ENCODE peak calls at places on chromosomes 6 and 20, in six cellular contexts. W is AG10803, O is mesothelial cell of epicardium, M is Peyer's patch, D is iris pigment epithelial cell, F is IMR-90. G is an unnamed sample.

GRCh38 chr20:56422131-56422823 is 10.2 kb downstream of the CASS4 start:
- DNase-seq in W (peak), M (no peak), F (peak), O (no peak), D (peak), G (no peak)

GRCh38 chr6:103273048-103273447 is 1586.7 kb downstream of the HACE1 start:
- DNase-seq in O (no peak), F (no peak), W (no peak), M (no peak), D (peak), G (no peak)

GRCh38 chr6:143757346-143757832 is 79.6 kb downstream of the PHACTR2 start:
- DNase-seq in D (no peak), O (no peak), W (no peak), F (no peak), M (no peak), G (no peak)

GRCh38 chr6:116511424-116512131 is at the start of gene CALHM5:
- DNase-seq in M (no peak), D (peak), F (peak), O (no peak), W (peak), G (no peak)

GRCh38 chr6:163671791-163672190 is 257.3 kb downstream of the QKI start:
- DNase-seq in F (no peak), M (no peak), O (no peak), D (no peak), W (no peak), G (no peak)

GRCh38 chr20:20529597-20529996 is 161.7 kb downstream of the INSM1 start:
- DNase-seq in O (no peak), F (no peak), D (no peak), W (no peak), M (no peak), G (no peak)

GRCh38 chr6:20340459-20340858 is 61.2 kb upstream of the E2F3 start:
- DNase-seq in W (no peak), D (no peak), O (no peak), M (no peak), F (no peak), G (no peak)

GRCh38 chr6:144840619-144841018 is 555.5 kb downstream of the UTRN start:
- DNase-seq in W (no peak), O (no peak), F (no peak), M (no peak), D (no peak), G (no peak)

GRCh38 chr6:41584668-41585205 is 38.6 kb downstream of the FOXP4 start:
- DNase-seq in D (no peak), O (no peak), M (no peak), W (no peak), F (no peak), G (no peak)

GRCh38 chr6:38459291-38459690 is 180.4 kb downstream of the BTBD9 start:
- DNase-seq in D (peak), W (peak), F (peak), O (no peak), M (no peak), G (no peak)

GRCh38 chr6:125477141-125477540 is 175.4 kb upstream of the HDDC2 start:
- DNase-seq in W (no peak), F (no peak), O (no peak), M (no peak), D (peak), G (no peak)

GRCh38 chr20:39019805-39020325 is 57.7 kb downstream of the DHX35 start:
- DNase-seq in D (peak), W (no peak), O (no peak), F (no peak), M (no peak), G (no peak)

GRCh38 chr20:54649511-54649962 is 174.1 kb downstream of the DOK5 start:
- DNase-seq in O (peak), W (peak), F (peak), M (peak), D (peak), G (no peak)

GRCh38 chr20:5834436-5835005 is 84.3 kb downstream of the SHLD1 start:
- DNase-seq in D (peak), W (no peak), M (no peak), F (no peak), O (no peak), G (no peak)

GRCh38 chr20:46027245-46027853 is 1.7 kb upstream of the SLC12A5 start:
- DNase-seq in M (no peak), F (peak), O (peak), W (peak), D (peak), G (no peak)

GRCh38 chr6:72654101-72654618 is 32.3 kb downstream of the KCNQ5 start:
- DNase-seq in M (no peak), O (no peak), D (no peak), W (no peak), F (no peak), G (no peak)

GRCh38 chr6:56693246-56693607 is 50.5 kb upstream of the DST start:
- DNase-seq in W (peak), F (peak), O (no peak), D (peak), M (peak), G (no peak)

GRCh38 chr6:145276746-145277145 is 458.6 kb downstream of the EPM2A start:
- DNase-seq in F (peak), D (no peak), O (no peak), M (no peak), W (peak), G (no peak)

GRCh38 chr20:50136822-50137599 is 16.5 kb downstream of the PEDS1 start:
- DNase-seq in W (no peak), F (peak), M (no peak), O (no peak), D (peak), G (no peak)

GRCh38 chr6:3206339-3207015 is 21.0 kb downstream of the TUBB2B start:
- DNase-seq in D (no peak), W (no peak), O (no peak), M (no peak), F (no peak), G (no peak)

GRCh38 chr20:6582449-6582848 is 185.0 kb upstream of the BMP2 start:
- DNase-seq in O (no peak), M (no peak), W (no peak), D (no peak), F (peak), G (no peak)

GRCh38 chr20:35618372-35619131 is 2.9 kb downstream of the SPAG4 start:
- DNase-seq in M (no peak), O (no peak), F (peak), W (peak), D (peak), G (no peak)

GRCh38 chr6:99548706-99549105 is 19.8 kb downstream of the CCNC start:
- DNase-seq in M (no peak), F (no peak), W (no peak), D (no peak), O (no peak), G (no peak)

GRCh38 chr20:35660122-35660937 is 4.4 kb downstream of the CPNE1 start:
- DNase-seq in F (no peak), O (no peak), D (no peak), W (no peak), M (no peak), G (no peak)

GRCh38 chr20:42186337-42186736 is 568.2 kb upstream of the CHD6 start:
- DNase-seq in D (no peak), M (no peak), O (no peak), W (no peak), F (no peak), G (no peak)

GRCh38 chr20:21554985-21555384 is 41.1 kb upstream of the NKX2-2 start:
- DNase-seq in W (no peak), M (no peak), O (no peak), F (no peak), D (no peak), G (no peak)

GRCh38 chr6:10112871-10113584 is 301.8 kb downstream of the TFAP2A start:
- DNase-seq in O (no peak), M (no peak), W (no peak), F (no peak), D (no peak), G (no peak)

G was measured in T-helper 22 cell.